ENCODE peak calls at places on chromosomes 11 and 22, in four cellular contexts. S is brain microvascular endothelial cell, Z is IMR-90, X is GM12865. C is an unnamed sample.

GRCh38 chr11:70532728-70533127 is 134.4 kb downstream of the CTTN start:
- DNase-seq in S (no peak), Z (peak; percentile 28), X (no peak), C (no peak)

GRCh38 chr11:4546876-4547275 is 1.9 kb downstream of the OR52M1 start:
- DNase-seq in S (no peak), Z (no peak), X (no peak), C (no peak)

GRCh38 chr11:46003647-46004046 is 81.2 kb downstream of the LARGE2 start:
- DNase-seq in S (no peak), Z (peak; percentile 31), X (no peak), C (no peak)

GRCh38 chr11:104332110-104332509 is 168.2 kb upstream of the PDGFD start:
- DNase-seq in S (no peak), Z (no peak), X (peak; percentile 44), C (no peak)

GRCh38 chr11:126474888-126475626 is 119.6 kb downstream of the ST3GAL4 start:
- DNase-seq in S (no peak), Z (no peak), X (no peak), C (no peak)

GRCh38 chr22:44042822-44043221 is 18.7 kb downstream of the PARVB start:
- DNase-seq in S (no peak), Z (peak; percentile 51), X (no peak), C (no peak)

GRCh38 chr11:113556036-113556435 is 80.8 kb upstream of the DRD2 start:
- DNase-seq in S (no peak), Z (no peak), X (no peak), C (no peak)

GRCh38 chr11:57345555-57346151 is 7.5 kb downstream of the P2RX3 start:
- DNase-seq in S (peak; percentile 63), Z (peak; percentile 64), X (peak; percentile 76), C (peak; percentile 54)

GRCh38 chr11:75949023-75949672 is 134.1 kb downstream of the UVRAG start:
- DNase-seq in S (no peak), Z (peak; percentile 17), X (no peak), C (no peak)

GRCh38 chr22:19522190-19522880 is 1.9 kb downstream of the CLDN5 start:
- DNase-seq in S (no peak), Z (no peak), X (no peak), C (no peak)

GRCh38 chr11:126716456-126717083 is 284.0 kb downstream of the KIRREL3 start:
- DNase-seq in S (peak; percentile 36), Z (peak; percentile 43), X (peak; percentile 67), C (no peak)

GRCh38 chr11:35484435-35484834 is 41.0 kb downstream of the PAMR1 start:
- DNase-seq in S (peak; percentile 42), Z (peak; percentile 85), X (no peak), C (no peak)

DNA sequence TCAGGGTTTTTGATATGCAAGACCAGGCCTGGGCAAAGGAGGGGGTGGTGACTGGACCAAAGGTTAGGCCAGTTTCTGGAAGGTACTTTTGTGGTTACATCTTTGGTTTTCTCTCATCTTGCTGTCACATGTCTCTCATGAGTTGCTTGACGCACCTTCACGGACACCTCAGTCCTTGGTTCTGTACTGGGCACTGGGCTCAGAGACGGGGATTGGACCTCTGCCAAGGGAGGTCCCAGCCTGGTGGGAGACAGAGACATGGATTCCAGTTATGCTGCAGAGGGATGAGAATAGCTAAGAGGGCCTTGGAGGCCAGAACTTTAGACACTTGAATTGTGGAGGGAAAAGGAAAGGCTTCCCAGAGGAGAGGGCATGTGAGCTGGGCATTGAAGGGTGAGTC is 1.7 kb downstream of the USP35 start:
- DNase-seq in S (no peak), Z (no peak), X (peak; percentile 24), C (no peak)
- H3K4me3 ChIP-seq in S (no peak overlapping the region), Z (no peak overlapping the region), X (no peak overlapping the region), C (no peak overlapping the region)

GRCh38 chr11:123475478-123475877 is 45.4 kb downstream of the GRAMD1B start:
- DNase-seq in S (peak; percentile 50), Z (peak; percentile 57), X (no peak), C (no peak)
- TF ChIP-seq CTCF in S (peak; percentile 65), Z (peak; percentile 32), X (no peak), C (no peak)

GRCh38 chr22:18113680-18114394 is 3.2 kb downstream of the TUBA8 start:
- DNase-seq in S (no peak), Z (no peak), X (peak; percentile 23), C (no peak)
- H3K4me3 ChIP-seq in S (no peak overlapping the region), Z (no peak overlapping the region), X (no peak overlapping the region), C (no peak overlapping the region)

DNA sequence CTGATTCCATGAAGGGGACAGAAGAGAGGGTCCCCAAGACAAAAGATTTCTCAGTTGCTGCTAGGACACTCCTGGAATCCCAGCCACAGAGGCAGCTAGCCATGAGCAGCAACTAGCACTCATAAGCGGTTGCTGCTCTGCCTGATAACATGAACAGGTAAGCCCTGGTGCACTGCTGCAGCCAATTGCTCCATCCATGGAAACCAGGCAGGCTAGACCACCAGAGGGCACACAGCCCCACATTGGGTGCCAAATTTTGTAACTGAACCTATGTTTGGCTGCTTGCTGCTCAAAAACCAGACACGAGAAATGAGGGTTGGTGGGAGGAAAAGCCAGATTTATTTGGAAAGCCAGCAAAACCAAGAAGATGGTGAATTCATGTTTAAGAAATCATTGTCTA is 21.9 kb upstream of the QSER1 start:
- DNase-seq in S (no peak), Z (no peak), X (peak; percentile 24), C (no peak)
- TF ChIP-seq CTCF in S (peak; percentile 55), Z (peak; percentile 12), X (peak; percentile 31), C (no peak)

DNA sequence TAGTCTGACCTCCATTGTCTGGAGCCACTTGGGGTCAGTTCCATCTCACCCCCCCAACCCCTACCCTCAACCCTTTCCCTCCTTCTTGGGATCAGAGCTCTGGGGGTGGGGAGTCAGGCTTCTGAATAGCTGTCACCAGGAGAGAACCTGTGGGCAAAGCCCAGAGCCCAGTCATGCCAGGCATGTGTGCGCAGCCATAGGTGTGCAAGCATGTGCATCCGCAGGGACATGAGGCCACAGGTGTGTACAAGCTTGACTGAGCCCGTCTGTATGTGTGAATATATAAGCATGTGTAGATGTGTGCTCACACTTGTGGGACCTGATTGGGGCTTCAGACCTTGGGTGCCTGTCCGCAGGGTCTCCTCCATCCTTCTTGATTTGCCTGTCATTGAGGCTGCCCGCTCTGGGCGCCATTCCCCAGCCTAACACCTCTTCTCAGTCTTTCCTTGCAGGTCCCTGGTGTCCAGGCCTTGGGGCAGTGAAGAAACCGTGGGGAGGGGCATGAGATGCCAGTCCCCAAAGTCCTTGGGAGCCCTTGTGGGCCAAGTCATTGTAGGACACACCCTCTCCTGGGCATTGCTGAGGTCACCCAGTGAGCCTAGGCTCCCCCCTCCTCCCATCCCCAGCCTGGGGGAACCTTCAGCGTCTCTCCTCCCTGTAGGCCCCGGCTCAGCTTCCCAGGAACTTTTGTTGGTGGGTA is 9.0 kb downstream of the ATG16L2 start:
- DNase-seq in S (no peak), Z (no peak), X (peak; percentile 18), C (no peak)
- H3K4me3 ChIP-seq in S (no peak overlapping the region), Z (no peak overlapping the region), X (no peak overlapping the region), C (no peak overlapping the region)

GRCh38 chr22:49026476-49027121 is 801.1 kb downstream of the BRD1 start:
- DNase-seq in S (no peak), Z (no peak), X (no peak), C (no peak)
- TF ChIP-seq CTCF in S (no peak), Z (no peak), X (no peak), C (peak; percentile 6)

GRCh38 chr11:2931416-2931746 is 2.2 kb upstream of the PHLDA2 start:
- DNase-seq in S (no peak), Z (no peak), X (no peak), C (no peak)

GRCh38 chr11:2931771-2932738 is 2.8 kb upstream of the PHLDA2 start:
- DNase-seq in S (no peak), Z (no peak), X (no peak), C (no peak)

GRCh38 chr11:2933376-2934056 is 4.3 kb upstream of the PHLDA2 start:
- DNase-seq in S (no peak), Z (peak; percentile 75), X (peak; percentile 58), C (peak; percentile 84)

GRCh38 chr11:2934057-2934550 is 4.9 kb upstream of the PHLDA2 start:
- DNase-seq in S (no peak), Z (no peak), X (no peak), C (no peak)

GRCh38 chr11:2932850-2933251 is 3.6 kb upstream of the PHLDA2 start:
- DNase-seq in S (peak; percentile 61), Z (peak; percentile 46), X (no peak), C (no peak)
- H3K4me3 ChIP-seq in S (no peak overlapping the region), Z (no peak overlapping the region), X (no peak overlapping the region), C (no peak overlapping the region)

GRCh38 chr22:38305481-38306448 is 11.5 kb downstream of the CSNK1E start:
- DNase-seq in S (no peak), Z (peak; percentile 54), X (peak; percentile 95), C (no peak)
- TF ChIP-seq CTCF in S (no peak), Z (no peak), X (peak; percentile 29), C (no peak)

DNA sequence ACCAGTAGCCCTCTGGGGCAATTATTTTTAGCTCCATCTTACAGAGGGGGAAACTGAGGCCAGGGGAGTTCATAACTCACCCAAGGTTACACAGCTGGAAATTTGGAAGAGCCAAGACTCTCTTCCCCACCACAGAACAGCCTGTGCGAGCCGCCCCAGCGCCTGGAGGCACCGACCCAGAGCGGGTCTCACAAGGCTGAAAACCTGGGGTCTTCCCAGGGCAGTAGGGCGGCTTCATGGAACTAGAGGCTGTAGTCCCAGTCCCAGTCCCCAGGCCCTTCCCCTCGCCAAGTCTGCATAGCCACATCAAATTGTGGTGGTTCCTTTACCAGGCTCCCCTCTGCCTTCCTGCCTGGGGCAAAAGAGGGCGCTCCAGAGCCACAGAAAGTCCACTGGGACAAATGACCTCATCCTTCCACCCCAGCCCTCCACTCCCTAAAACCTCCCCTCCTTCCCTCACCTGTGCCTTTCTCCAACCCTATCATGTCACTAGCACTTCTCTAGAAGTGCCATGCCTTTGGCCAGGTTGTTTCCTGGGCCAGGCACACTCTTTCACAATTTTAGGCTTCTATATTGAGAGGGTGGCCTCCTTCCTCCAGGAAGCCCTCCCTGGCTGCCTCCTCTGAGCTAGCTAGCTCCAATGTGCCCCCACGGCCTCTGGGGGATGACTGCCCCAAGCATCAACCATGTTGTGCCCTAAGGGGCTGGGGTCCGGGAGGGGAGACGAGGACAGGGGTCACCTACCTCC is 15.2 kb upstream of the CDC42EP1 start:
- DNase-seq in S (peak; percentile 54), Z (peak; percentile 58), X (peak; percentile 46), C (no peak)
- H3K4me3 ChIP-seq in S (peak overlapping the region; percentile 40), Z (no peak overlapping the region), X (no peak overlapping the region), C (no peak overlapping the region)

DNA sequence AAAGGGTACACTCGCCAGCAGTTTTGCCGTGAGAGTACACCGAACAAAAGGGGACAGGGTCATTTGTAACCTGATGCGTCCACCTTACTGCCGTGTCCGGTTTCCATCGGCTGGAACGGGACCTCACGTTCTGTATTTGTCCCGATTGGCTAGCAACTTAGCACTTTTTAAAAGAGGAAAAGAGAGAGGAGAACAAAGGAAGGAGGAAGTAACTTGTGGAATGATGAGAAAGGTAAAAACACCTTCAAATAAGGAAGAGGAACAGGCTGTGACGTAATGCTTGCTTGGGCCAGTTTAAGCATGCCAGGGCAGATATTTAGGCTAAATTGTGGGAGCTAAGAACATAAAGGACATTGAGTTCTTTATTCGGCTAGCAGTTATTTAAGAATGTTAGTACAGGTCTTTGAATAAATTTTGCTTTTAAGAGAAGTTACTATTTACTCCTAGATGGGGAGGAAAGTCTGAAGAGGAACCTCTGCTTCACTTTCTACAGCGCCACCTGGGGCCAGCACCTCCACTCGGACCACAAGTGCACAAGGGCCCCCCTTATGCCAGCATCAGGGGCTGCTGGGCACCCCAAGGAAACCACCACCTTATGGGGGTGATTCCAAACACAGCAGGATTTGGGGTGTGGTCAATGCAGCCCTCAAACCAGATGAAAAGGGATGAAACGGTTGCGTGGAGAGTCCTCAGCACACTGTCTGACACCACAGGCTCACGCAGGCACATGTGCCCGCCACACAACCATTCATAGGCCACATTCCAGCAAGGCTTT is 5.8 kb downstream of the ARSA start:
- DNase-seq in S (no peak), Z (no peak), X (peak; percentile 50), C (peak; percentile 41)
- TF ChIP-seq CTCF in S (peak; percentile 36), Z (peak; percentile 9), X (peak; percentile 42), C (no peak)